ENCODE peak calls at places on chromosomes 12 and 14, in eight cellular contexts. One of them, this sample, is unnamed.

GRCh38 chr14:101354726-101355125 is 206.6 kb upstream of the DIO3 start:
- DNase-seq in epithelial cell of proximal tubule: no peak
- DNase-seq in stomach: peak; percentile 13
- DNase-seq in neural crest cell: no peak
- DNase-seq in adrenal gland: no peak
- DNase-seq in HFFc6: no peak
- DNase-seq in uterus: peak; percentile 68
- DNase-seq in A549: no peak
- DNase-seq in this sample: no peak

GRCh38 chr12:123621619-123622530 is 11.6 kb downstream of the EIF2B1 start:
- DNase-seq in stomach: no peak
- DNase-seq in adrenal gland: no peak
- DNase-seq in uterus: no peak
- DNase-seq in epithelial cell of proximal tubule: no peak
- DNase-seq in neural crest cell: no peak
- DNase-seq in HFFc6: no peak
- DNase-seq in A549: no peak
- DNase-seq in this sample: no peak

GRCh38 chr14:87966816-87967215 is 26.2 kb downstream of the GALC start:
- DNase-seq in uterus: no peak
- DNase-seq in neural crest cell: no peak
- DNase-seq in adrenal gland: no peak
- DNase-seq in A549: no peak
- DNase-seq in stomach: no peak
- DNase-seq in HFFc6: no peak
- DNase-seq in epithelial cell of proximal tubule: no peak
- DNase-seq in this sample: no peak

GRCh38 chr12:74021937-74022336 is 515.7 kb upstream of the ATXN7L3B start:
- DNase-seq in neural crest cell: peak; percentile 61
- DNase-seq in stomach: peak; percentile 48
- DNase-seq in uterus: no peak
- DNase-seq in HFFc6: no peak
- DNase-seq in epithelial cell of proximal tubule: no peak
- DNase-seq in A549: peak; percentile 92
- DNase-seq in adrenal gland: peak; percentile 50
- DNase-seq in this sample: no peak

GRCh38 chr12:905273-906076 is 44.0 kb downstream of the RAD52 start:
- DNase-seq in epithelial cell of proximal tubule: no peak
- DNase-seq in neural crest cell: no peak
- DNase-seq in HFFc6: no peak
- DNase-seq in uterus: no peak
- DNase-seq in adrenal gland: no peak
- DNase-seq in stomach: no peak
- DNase-seq in A549: no peak
- DNase-seq in this sample: no peak

GRCh38 chr14:63933701-63934100 is 80.9 kb downstream of the SYNE2 start:
- DNase-seq in HFFc6: no peak
- DNase-seq in stomach: no peak
- DNase-seq in A549: no peak
- DNase-seq in neural crest cell: no peak
- DNase-seq in uterus: no peak
- DNase-seq in adrenal gland: no peak
- DNase-seq in epithelial cell of proximal tubule: no peak
- DNase-seq in this sample: no peak

GRCh38 chr12:8446642-8447547 is 8.9 kb upstream of the CLEC6A start:
- DNase-seq in neural crest cell: no peak
- DNase-seq in HFFc6: no peak
- DNase-seq in epithelial cell of proximal tubule: no peak
- DNase-seq in adrenal gland: no peak
- DNase-seq in A549: no peak
- DNase-seq in stomach: no peak
- DNase-seq in uterus: no peak
- DNase-seq in this sample: no peak

GRCh38 chr14:100532916-100533630 is 54.1 kb downstream of the BEGAIN start:
- DNase-seq in stomach: peak; percentile 24
- DNase-seq in uterus: peak; percentile 73
- DNase-seq in epithelial cell of proximal tubule: no peak
- DNase-seq in neural crest cell: peak; percentile 0
- DNase-seq in HFFc6: no peak
- DNase-seq in A549: no peak
- DNase-seq in adrenal gland: peak; percentile 34
- DNase-seq in this sample: no peak

GRCh38 chr12:105330283-105330937 is at the start of gene C12orf75:
- DNase-seq in adrenal gland: peak; percentile 55
- DNase-seq in epithelial cell of proximal tubule: no peak
- DNase-seq in neural crest cell: peak; percentile 78
- DNase-seq in stomach: peak; percentile 83
- DNase-seq in HFFc6: peak; percentile 78
- DNase-seq in uterus: peak; percentile 68
- DNase-seq in A549: peak; percentile 84
- DNase-seq in this sample: no peak

GRCh38 chr14:104082807-104083206 is 2.7 kb upstream of the ASPG start:
- DNase-seq in uterus: peak; percentile 13
- DNase-seq in adrenal gland: no peak
- DNase-seq in neural crest cell: no peak
- DNase-seq in stomach: peak; percentile 85
- DNase-seq in epithelial cell of proximal tubule: no peak
- DNase-seq in HFFc6: no peak
- DNase-seq in A549: no peak
- DNase-seq in this sample: no peak

GRCh38 chr14:64998455-64998931 is 11.8 kb downstream of the FNTB start:
- DNase-seq in HFFc6: peak; percentile 16
- DNase-seq in uterus: no peak
- DNase-seq in epithelial cell of proximal tubule: no peak
- DNase-seq in A549: no peak
- DNase-seq in adrenal gland: no peak
- DNase-seq in stomach: no peak
- DNase-seq in neural crest cell: no peak
- DNase-seq in this sample: no peak

GRCh38 chr14:79825046-79825521 is 386.2 kb downstream of the DIO2 start:
- DNase-seq in A549: no peak
- DNase-seq in HFFc6: no peak
- DNase-seq in epithelial cell of proximal tubule: peak; percentile 42
- DNase-seq in stomach: no peak
- DNase-seq in adrenal gland: peak; percentile 25
- DNase-seq in uterus: peak; percentile 46
- DNase-seq in neural crest cell: no peak
- DNase-seq in this sample: no peak

GRCh38 chr12:121668750-121669524 is 517 bp downstream of the MORN3 start:
- DNase-seq in neural crest cell: peak; percentile 79
- DNase-seq in stomach: peak; percentile 39
- DNase-seq in HFFc6: no peak
- DNase-seq in epithelial cell of proximal tubule: no peak
- DNase-seq in uterus: no peak
- DNase-seq in A549: peak; percentile 51
- DNase-seq in adrenal gland: no peak
- DNase-seq in this sample: no peak
- TF ChIP-seq CTCF in neural crest cell: peak; percentile 77
- TF ChIP-seq CTCF in stomach: no peak
- TF ChIP-seq CTCF in HFFc6: peak; percentile 86
- TF ChIP-seq CTCF in epithelial cell of proximal tubule: peak; percentile 70
- TF ChIP-seq CTCF in uterus: peak; percentile 41
- TF ChIP-seq CTCF in A549: peak; percentile 57
- TF ChIP-seq CTCF in adrenal gland: peak; percentile 58
- TF ChIP-seq CTCF in this sample: peak; percentile 69

DNA sequence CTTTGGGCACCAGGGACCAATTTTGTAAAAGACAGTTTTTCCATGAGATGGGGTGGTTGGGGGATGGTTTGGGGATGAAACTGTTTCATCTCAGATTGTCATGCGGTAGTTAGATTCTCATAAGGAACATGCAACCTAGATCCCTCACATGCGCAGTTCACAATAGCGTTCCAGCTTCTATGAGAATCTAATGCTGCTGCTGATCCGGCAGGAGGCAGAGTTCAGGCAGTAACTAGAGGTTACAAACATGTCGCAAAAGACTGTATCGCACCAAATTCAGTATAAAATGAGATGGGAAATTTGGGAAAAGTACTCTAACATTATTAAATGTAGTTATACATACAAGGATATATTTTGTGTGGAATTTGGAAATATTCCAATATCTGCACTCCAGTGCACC is 213.2 kb upstream of the LRFN5 start:
- DNase-seq in neural crest cell: no peak
- DNase-seq in A549: no peak
- DNase-seq in stomach: no peak
- DNase-seq in epithelial cell of proximal tubule: no peak
- DNase-seq in uterus: no peak
- DNase-seq in HFFc6: no peak
- DNase-seq in adrenal gland: no peak
- DNase-seq in this sample: no peak
- TF ChIP-seq CTCF in neural crest cell: no peak
- TF ChIP-seq CTCF in A549: no peak
- TF ChIP-seq CTCF in stomach: no peak
- TF ChIP-seq CTCF in epithelial cell of proximal tubule: no peak
- TF ChIP-seq CTCF in uterus: no peak
- TF ChIP-seq CTCF in HFFc6: no peak
- TF ChIP-seq CTCF in adrenal gland: no peak
- TF ChIP-seq CTCF in this sample: no peak

DNA sequence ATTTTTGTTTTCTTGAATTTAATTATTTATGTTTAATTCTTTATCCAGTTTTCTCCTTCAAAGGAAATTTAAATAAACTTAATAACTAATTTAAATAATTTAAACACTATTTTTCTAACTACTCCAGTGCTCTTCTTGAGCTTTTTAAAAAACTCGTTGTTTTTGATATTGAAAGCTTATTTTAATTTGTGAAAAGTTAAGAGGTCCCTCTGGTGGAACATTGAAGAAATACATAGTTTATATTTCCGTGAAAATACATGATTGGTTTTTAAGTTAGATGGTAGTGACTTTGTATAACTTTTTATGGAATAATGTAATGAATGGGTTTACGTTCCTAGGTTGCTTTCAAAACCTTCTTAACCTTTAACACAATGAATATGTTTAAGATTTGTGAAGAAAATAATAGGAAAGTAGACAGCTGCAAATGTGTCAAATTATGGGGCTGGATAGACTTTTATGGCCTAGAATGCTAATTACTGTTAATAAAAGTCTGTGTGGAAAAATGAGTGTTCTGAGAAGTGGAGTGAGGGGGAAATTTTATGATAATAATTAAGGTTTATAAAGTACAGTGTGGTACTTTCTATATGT is 45.9 kb upstream of the MSRB3 start:
- DNase-seq in A549: peak; percentile 22
- DNase-seq in uterus: no peak
- DNase-seq in epithelial cell of proximal tubule: no peak
- DNase-seq in neural crest cell: no peak
- DNase-seq in stomach: no peak
- DNase-seq in adrenal gland: no peak
- DNase-seq in HFFc6: peak; percentile 4
- DNase-seq in this sample: no peak
- TF ChIP-seq CTCF in A549: peak; percentile 47
- TF ChIP-seq CTCF in uterus: peak; percentile 35
- TF ChIP-seq CTCF in epithelial cell of proximal tubule: no peak
- TF ChIP-seq CTCF in neural crest cell: peak; percentile 67
- TF ChIP-seq CTCF in stomach: no peak
- TF ChIP-seq CTCF in adrenal gland: peak; percentile 68
- TF ChIP-seq CTCF in HFFc6: peak; percentile 79
- TF ChIP-seq CTCF in this sample: peak; percentile 36

DNA sequence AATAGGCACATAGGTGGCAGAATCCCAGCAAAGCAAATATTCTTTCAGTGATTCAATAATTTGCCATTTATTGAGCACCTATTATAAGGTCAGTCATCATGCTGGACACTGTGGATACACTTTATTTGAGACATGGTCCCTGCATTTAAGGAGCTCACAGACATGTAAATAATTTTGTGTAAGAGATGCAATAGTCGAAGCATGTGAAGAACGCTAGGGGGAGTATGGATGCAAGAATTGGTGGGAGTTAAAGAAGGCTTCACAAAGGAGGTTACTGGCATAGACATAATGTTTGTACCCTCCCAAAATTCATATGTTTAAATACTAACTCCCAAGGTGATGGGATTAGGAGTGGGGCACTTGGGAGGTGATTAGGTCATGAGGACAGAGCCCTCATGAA is 260.6 kb upstream of the GARIN6 start:
- DNase-seq in HFFc6: no peak
- DNase-seq in neural crest cell: no peak
- DNase-seq in uterus: no peak
- DNase-seq in A549: peak; percentile 69
- DNase-seq in epithelial cell of proximal tubule: no peak
- DNase-seq in stomach: no peak
- DNase-seq in adrenal gland: no peak
- DNase-seq in this sample: no peak
- TF ChIP-seq CTCF in HFFc6: no peak
- TF ChIP-seq CTCF in neural crest cell: peak; percentile 63
- TF ChIP-seq CTCF in uterus: no peak
- TF ChIP-seq CTCF in A549: peak; percentile 57
- TF ChIP-seq CTCF in epithelial cell of proximal tubule: peak; percentile 72
- TF ChIP-seq CTCF in stomach: no peak
- TF ChIP-seq CTCF in adrenal gland: peak; percentile 18
- TF ChIP-seq CTCF in this sample: peak; percentile 46

GRCh38 chr12:113317122-113317521 is 17.8 kb downstream of the SLC8B1 start:
- DNase-seq in neural crest cell: no peak
- DNase-seq in uterus: no peak
- DNase-seq in A549: no peak
- DNase-seq in HFFc6: no peak
- DNase-seq in adrenal gland: no peak
- DNase-seq in epithelial cell of proximal tubule: no peak
- DNase-seq in stomach: no peak
- DNase-seq in this sample: no peak

GRCh38 chr12:113315358-113315757 is 19.6 kb downstream of the SLC8B1 start:
- DNase-seq in uterus: no peak
- DNase-seq in neural crest cell: no peak
- DNase-seq in stomach: no peak
- DNase-seq in HFFc6: no peak
- DNase-seq in adrenal gland: no peak
- DNase-seq in epithelial cell of proximal tubule: no peak
- DNase-seq in A549: no peak
- DNase-seq in this sample: no peak

GRCh38 chr12:113314121-113314529 is 20.8 kb downstream of the SLC8B1 start:
- DNase-seq in uterus: no peak
- DNase-seq in A549: no peak
- DNase-seq in stomach: no peak
- DNase-seq in epithelial cell of proximal tubule: no peak
- DNase-seq in adrenal gland: no peak
- DNase-seq in neural crest cell: no peak
- DNase-seq in HFFc6: no peak
- DNase-seq in this sample: no peak

GRCh38 chr12:113318046-113318656 is 16.8 kb downstream of the SLC8B1 start:
- DNase-seq in A549: no peak
- DNase-seq in neural crest cell: no peak
- DNase-seq in stomach: no peak
- DNase-seq in epithelial cell of proximal tubule: no peak
- DNase-seq in adrenal gland: no peak
- DNase-seq in uterus: no peak
- DNase-seq in HFFc6: no peak
- DNase-seq in this sample: no peak

DNA sequence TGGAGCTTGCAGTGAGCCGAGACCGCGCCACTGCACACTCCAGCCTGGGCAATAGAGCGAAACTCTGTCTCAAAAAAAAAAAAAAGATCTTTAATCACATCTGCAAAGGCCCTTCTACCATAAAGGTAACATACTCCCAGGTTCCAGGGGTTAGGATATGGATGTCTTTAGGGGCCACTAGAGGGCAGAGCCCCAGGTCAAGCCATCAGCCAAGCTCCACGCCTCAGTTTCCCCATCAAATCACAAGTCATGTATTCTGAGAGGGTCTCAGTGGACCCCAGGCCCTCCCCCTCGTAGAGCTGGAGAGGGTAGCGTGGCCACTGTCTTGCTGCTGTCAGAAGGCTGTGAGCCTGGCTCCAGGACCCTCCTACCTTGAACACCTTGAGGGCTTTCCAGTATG is 18.8 kb downstream of the SLC8B1 start:
- DNase-seq in neural crest cell: no peak
- DNase-seq in HFFc6: no peak
- DNase-seq in epithelial cell of proximal tubule: no peak
- DNase-seq in A549: no peak
- DNase-seq in uterus: no peak
- DNase-seq in stomach: no peak
- DNase-seq in adrenal gland: no peak
- DNase-seq in this sample: no peak
- TF ChIP-seq CTCF in neural crest cell: no peak
- TF ChIP-seq CTCF in HFFc6: peak; percentile 53
- TF ChIP-seq CTCF in epithelial cell of proximal tubule: peak; percentile 37
- TF ChIP-seq CTCF in A549: peak; percentile 21
- TF ChIP-seq CTCF in uterus: no peak
- TF ChIP-seq CTCF in stomach: no peak
- TF ChIP-seq CTCF in adrenal gland: no peak
- TF ChIP-seq CTCF in this sample: peak; percentile 6